ENCODE peak calls at places on chromosome 5, in seven cellular contexts. One of them, this sample, is unnamed.

GRCh38 chr5:136004436-136004835 is 24.4 kb upstream of the TGFBI start:
- DNase-seq in SK-N-SH: no peak
- DNase-seq in HCT116: no peak
- DNase-seq in H1: no peak
- DNase-seq in GM12878: no peak
- DNase-seq in HepG2: no peak
- DNase-seq in K562: no peak
- DNase-seq in this sample: no peak

GRCh38 chr5:145450286-145450969 is 384.7 kb downstream of the PRELID2 start:
- DNase-seq in SK-N-SH: no peak
- DNase-seq in HCT116: no peak
- DNase-seq in H1: no peak
- DNase-seq in GM12878: no peak
- DNase-seq in HepG2: no peak
- DNase-seq in K562: no peak
- DNase-seq in this sample: no peak

GRCh38 chr5:157057459-157058370 is 1.2 kb downstream of the HAVCR1 start:
- DNase-seq in SK-N-SH: no peak
- DNase-seq in HCT116: no peak
- DNase-seq in H1: no peak
- DNase-seq in GM12878: no peak
- DNase-seq in HepG2: no peak
- DNase-seq in K562: no peak
- DNase-seq in this sample: no peak

GRCh38 chr5:16726538-16726946 is 109.7 kb upstream of the RETREG1 start:
- DNase-seq in SK-N-SH: no peak
- DNase-seq in HCT116: no peak
- DNase-seq in H1: no peak
- DNase-seq in GM12878: peak
- DNase-seq in HepG2: no peak
- DNase-seq in K562: no peak
- DNase-seq in this sample: no peak

GRCh38 chr5:453725-454481 is 10.9 kb downstream of the EXOC3 start:
- DNase-seq in SK-N-SH: no peak
- DNase-seq in HCT116: no peak
- DNase-seq in H1: no peak
- DNase-seq in GM12878: no peak
- DNase-seq in HepG2: no peak
- DNase-seq in K562: no peak
- DNase-seq in this sample: no peak

GRCh38 chr5:160312960-160313734 is 783 bp upstream of the CCNJL start:
- DNase-seq in SK-N-SH: peak
- DNase-seq in HCT116: no peak
- DNase-seq in H1: no peak
- DNase-seq in GM12878: no peak
- DNase-seq in HepG2: no peak
- DNase-seq in K562: no peak
- DNase-seq in this sample: no peak

GRCh38 chr5:159764283-159764927 is 151.9 kb upstream of the ADRA1B start:
- DNase-seq in SK-N-SH: no peak
- DNase-seq in HCT116: no peak
- DNase-seq in H1: no peak
- DNase-seq in GM12878: no peak
- DNase-seq in HepG2: no peak
- DNase-seq in K562: no peak
- DNase-seq in this sample: no peak

GRCh38 chr5:58459276-58459859 is 518 bp downstream of the PLK2 start:
- DNase-seq in SK-N-SH: no peak
- DNase-seq in HCT116: no peak
- DNase-seq in H1: peak
- DNase-seq in GM12878: no peak
- DNase-seq in HepG2: peak
- DNase-seq in K562: no peak
- DNase-seq in this sample: no peak

GRCh38 chr5:124738751-124739559 is 7.5 kb downstream of the ZNF608 start:
- DNase-seq in SK-N-SH: peak
- DNase-seq in HCT116: no peak
- DNase-seq in H1: no peak
- DNase-seq in GM12878: no peak
- DNase-seq in HepG2: no peak
- DNase-seq in K562: no peak
- DNase-seq in this sample: no peak

GRCh38 chr5:54049963-54050362 is 260.4 kb downstream of the ARL15 start:
- DNase-seq in SK-N-SH: no peak
- DNase-seq in HCT116: no peak
- DNase-seq in H1: no peak
- DNase-seq in GM12878: no peak
- DNase-seq in HepG2: no peak
- DNase-seq in K562: no peak
- DNase-seq in this sample: no peak

GRCh38 chr5:176543428-176544182 is 5.5 kb upstream of the CDHR2 start:
- DNase-seq in SK-N-SH: peak
- DNase-seq in HCT116: no peak
- DNase-seq in H1: peak
- DNase-seq in GM12878: no peak
- DNase-seq in HepG2: no peak
- DNase-seq in K562: peak
- DNase-seq in this sample: peak

GRCh38 chr5:139027150-139027549 is 152.0 kb upstream of the LRRTM2 start:
- DNase-seq in SK-N-SH: no peak
- DNase-seq in HCT116: no peak
- DNase-seq in H1: no peak
- DNase-seq in GM12878: no peak
- DNase-seq in HepG2: no peak
- DNase-seq in K562: no peak
- DNase-seq in this sample: no peak

GRCh38 chr5:171966270-171966669 is 40.2 kb downstream of the FBXW11 start:
- DNase-seq in SK-N-SH: no peak
- DNase-seq in HCT116: no peak
- DNase-seq in H1: no peak
- DNase-seq in GM12878: no peak
- DNase-seq in HepG2: no peak
- DNase-seq in K562: no peak
- DNase-seq in this sample: no peak

GRCh38 chr5:66828046-66828550 is 231.9 kb downstream of the MAST4 start:
- DNase-seq in SK-N-SH: no peak
- DNase-seq in HCT116: no peak
- DNase-seq in H1: peak
- DNase-seq in GM12878: no peak
- DNase-seq in HepG2: no peak
- DNase-seq in K562: no peak
- DNase-seq in this sample: no peak

GRCh38 chr5:10374032-10374431 is 20.5 kb downstream of the MARCHF6 start:
- DNase-seq in SK-N-SH: no peak
- DNase-seq in HCT116: no peak
- DNase-seq in H1: no peak
- DNase-seq in GM12878: no peak
- DNase-seq in HepG2: no peak
- DNase-seq in K562: no peak
- DNase-seq in this sample: no peak

GRCh38 chr5:168092786-168093185 is 198.7 kb upstream of the WWC1 start:
- DNase-seq in SK-N-SH: no peak
- DNase-seq in HCT116: no peak
- DNase-seq in H1: no peak
- DNase-seq in GM12878: no peak
- DNase-seq in HepG2: no peak
- DNase-seq in K562: no peak
- DNase-seq in this sample: no peak

GRCh38 chr5:45376463-45376862 is 319.7 kb downstream of the HCN1 start:
- DNase-seq in SK-N-SH: no peak
- DNase-seq in HCT116: no peak
- DNase-seq in H1: no peak
- DNase-seq in GM12878: no peak
- DNase-seq in HepG2: no peak
- DNase-seq in K562: no peak
- DNase-seq in this sample: no peak

GRCh38 chr5:59599729-59600128 is 293.8 kb downstream of the PDE4D start:
- DNase-seq in SK-N-SH: no peak
- DNase-seq in HCT116: no peak
- DNase-seq in H1: no peak
- DNase-seq in GM12878: no peak
- DNase-seq in HepG2: no peak
- DNase-seq in K562: no peak
- DNase-seq in this sample: no peak

GRCh38 chr5:93601433-93602175 is 18.6 kb downstream of the NR2F1 start:
- DNase-seq in SK-N-SH: peak
- DNase-seq in HCT116: no peak
- DNase-seq in H1: no peak
- DNase-seq in GM12878: no peak
- DNase-seq in HepG2: no peak
- DNase-seq in K562: no peak
- DNase-seq in this sample: no peak

GRCh38 chr5:14238272-14238671 is 95.1 kb downstream of the TRIO start:
- DNase-seq in SK-N-SH: no peak
- DNase-seq in HCT116: no peak
- DNase-seq in H1: no peak
- DNase-seq in GM12878: no peak
- DNase-seq in HepG2: no peak
- DNase-seq in K562: no peak
- DNase-seq in this sample: no peak

GRCh38 chr5:99674086-99674485 is 745.3 kb upstream of the CHD1 start:
- DNase-seq in SK-N-SH: no peak
- DNase-seq in HCT116: no peak
- DNase-seq in H1: no peak
- DNase-seq in GM12878: no peak
- DNase-seq in HepG2: no peak
- DNase-seq in K562: no peak
- DNase-seq in this sample: no peak

GRCh38 chr5:125659316-125660071 is 763.7 kb upstream of the GRAMD2B start:
- DNase-seq in SK-N-SH: no peak
- DNase-seq in HCT116: no peak
- DNase-seq in H1: no peak
- DNase-seq in GM12878: no peak
- DNase-seq in HepG2: no peak
- DNase-seq in K562: no peak
- DNase-seq in this sample: no peak

GRCh38 chr5:146642410-146642809 is 126.4 kb upstream of the GPR151 start:
- DNase-seq in SK-N-SH: no peak
- DNase-seq in HCT116: no peak
- DNase-seq in H1: no peak
- DNase-seq in GM12878: no peak
- DNase-seq in HepG2: no peak
- DNase-seq in K562: no peak
- DNase-seq in this sample: no peak

GRCh38 chr5:175854231-175855040 is 16.9 kb upstream of the CPLX2 start:
- DNase-seq in SK-N-SH: peak
- DNase-seq in HCT116: no peak
- DNase-seq in H1: no peak
- DNase-seq in GM12878: no peak
- DNase-seq in HepG2: peak
- DNase-seq in K562: no peak
- DNase-seq in this sample: no peak

GRCh38 chr5:169450464-169450863 is 133.1 kb upstream of the SPDL1 start:
- DNase-seq in SK-N-SH: no peak
- DNase-seq in HCT116: no peak
- DNase-seq in H1: no peak
- DNase-seq in GM12878: no peak
- DNase-seq in HepG2: no peak
- DNase-seq in K562: no peak
- DNase-seq in this sample: no peak

GRCh38 chr5:148831590-148832565 is 5.5 kb downstream of the ADRB2 start:
- DNase-seq in SK-N-SH: no peak
- DNase-seq in HCT116: no peak
- DNase-seq in H1: no peak
- DNase-seq in GM12878: peak
- DNase-seq in HepG2: no peak
- DNase-seq in K562: no peak
- DNase-seq in this sample: no peak

GRCh38 chr5:9861664-9862256 is 231.6 kb upstream of the TAS2R1 start:
- DNase-seq in SK-N-SH: peak
- DNase-seq in HCT116: no peak
- DNase-seq in H1: no peak
- DNase-seq in GM12878: no peak
- DNase-seq in HepG2: no peak
- DNase-seq in K562: no peak
- DNase-seq in this sample: no peak

GRCh38 chr5:38641003-38641402 is 84.6 kb upstream of the LIFR start:
- DNase-seq in SK-N-SH: no peak
- DNase-seq in HCT116: no peak
- DNase-seq in H1: no peak
- DNase-seq in GM12878: no peak
- DNase-seq in HepG2: no peak
- DNase-seq in K562: no peak
- DNase-seq in this sample: no peak
- TF ChIP-seq JUND in SK-N-SH: no peak
- TF ChIP-seq JUND in HCT116: no peak
- TF ChIP-seq JUND in H1: no peak
- TF ChIP-seq JUND in GM12878: no peak
- TF ChIP-seq JUND in HepG2: no peak
- TF ChIP-seq JUND in K562: no peak
- TF ChIP-seq JUND in this sample: no peak

DNA sequence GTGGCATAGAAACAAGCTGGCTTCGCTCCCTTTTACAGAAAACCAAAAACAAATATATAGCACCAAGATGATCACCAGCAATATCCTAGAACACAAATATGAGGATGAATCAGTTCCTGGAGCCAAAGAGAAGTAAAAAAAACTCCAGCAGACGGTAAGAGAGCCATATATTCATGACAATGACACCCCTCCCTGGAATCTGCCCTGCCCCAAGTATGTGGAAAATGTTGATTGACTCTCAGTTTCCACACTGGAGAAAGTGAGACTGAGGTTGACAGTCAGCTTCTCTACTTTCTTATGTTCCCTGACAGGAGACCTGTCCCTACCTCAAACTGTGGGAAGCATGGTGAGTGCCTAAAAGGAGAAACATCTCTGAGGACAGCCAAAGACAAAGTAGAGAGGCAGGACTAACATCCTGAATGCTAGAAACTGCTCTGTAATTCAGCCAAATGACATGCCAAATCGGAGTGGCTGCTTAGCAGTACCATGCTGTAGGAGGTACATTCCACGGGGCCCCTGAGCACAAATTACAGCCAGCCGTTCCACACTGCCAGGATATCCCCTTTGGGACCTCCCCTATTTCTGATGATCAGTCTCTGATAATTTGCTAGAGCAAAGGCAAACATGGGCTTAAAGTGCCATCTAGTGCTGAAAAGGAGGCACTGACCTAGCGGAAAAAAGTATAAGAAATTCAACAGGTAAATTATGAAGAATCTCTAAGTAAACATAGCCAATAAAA is 424.0 kb upstream of the RGMB start:
- DNase-seq in SK-N-SH: no peak
- DNase-seq in HCT116: peak
- DNase-seq in H1: peak
- DNase-seq in GM12878: no peak
- DNase-seq in HepG2: peak
- DNase-seq in K562: no peak
- DNase-seq in this sample: no peak
- TF ChIP-seq JUND in SK-N-SH: no peak
- TF ChIP-seq JUND in HCT116: no peak
- TF ChIP-seq JUND in H1: no peak
- TF ChIP-seq JUND in GM12878: no peak
- TF ChIP-seq JUND in HepG2: no peak
- TF ChIP-seq JUND in K562: no peak
- TF ChIP-seq JUND in this sample: no peak

GRCh38 chr5:115586525-115587146 is 15.6 kb downstream of the TICAM2 start:
- DNase-seq in SK-N-SH: peak
- DNase-seq in HCT116: no peak
- DNase-seq in H1: no peak
- DNase-seq in GM12878: no peak
- DNase-seq in HepG2: peak
- DNase-seq in K562: peak
- DNase-seq in this sample: peak
- TF ChIP-seq JUND in SK-N-SH: no peak
- TF ChIP-seq JUND in HCT116: no peak
- TF ChIP-seq JUND in H1: no peak
- TF ChIP-seq JUND in GM12878: no peak
- TF ChIP-seq JUND in HepG2: no peak
- TF ChIP-seq JUND in K562: no peak
- TF ChIP-seq JUND in this sample: no peak

GRCh38 chr5:91022518-91022917 is 360.6 kb downstream of the ARRDC3 start:
- DNase-seq in SK-N-SH: no peak
- DNase-seq in HCT116: no peak
- DNase-seq in H1: no peak
- DNase-seq in GM12878: no peak
- DNase-seq in HepG2: no peak
- DNase-seq in K562: no peak
- DNase-seq in this sample: no peak
- TF ChIP-seq JUND in SK-N-SH: no peak
- TF ChIP-seq JUND in HCT116: no peak
- TF ChIP-seq JUND in H1: no peak
- TF ChIP-seq JUND in GM12878: no peak
- TF ChIP-seq JUND in HepG2: no peak
- TF ChIP-seq JUND in K562: no peak
- TF ChIP-seq JUND in this sample: no peak

This sample was measured in T47D.